ENCODE peak calls at places on chromosomes 16 and 17, in ten cellular contexts. Q, B, Z, Y, X, U, T, R, F and S are unnamed samples.

GRCh38 chr16:9821970-9822369 is 360.3 kb downstream of the GRIN2A start:
- DNase-seq in B (no peak), U (no peak), Y (peak), T (no peak), F (no peak), R (no peak), Q (no peak), X (no peak), Z (no peak), S (no peak)

GRCh38 chr17:59617141-59617757 is 2.4 kb upstream of the CLTC start:
- DNase-seq in F (no peak), X (no peak), U (no peak), T (peak), R (no peak), B (peak), Z (no peak), Q (no peak), Y (no peak), S (no peak)

GRCh38 chr17:77437017-77437416 is 296.2 kb downstream of the SEC14L1 start:
- DNase-seq in U (no peak), Q (no peak), X (peak), B (peak), Z (no peak), F (peak), R (no peak), Y (no peak), T (peak), S (no peak)

GRCh38 chr17:56292628-56293027 is 139.4 kb downstream of the ANKFN1 start:
- DNase-seq in Y (no peak), R (no peak), U (no peak), F (no peak), B (no peak), X (no peak), Q (peak), Z (no peak), T (no peak), S (no peak)

GRCh38 chr17:60443713-60444112 is 21.4 kb downstream of the CHCT1 start:
- DNase-seq in F (no peak), B (no peak), X (no peak), Q (no peak), R (no peak), U (no peak), Y (no peak), T (no peak), Z (no peak), S (no peak)

GRCh38 chr17:59399914-59400313 is 68.5 kb downstream of the YPEL2 start:
- DNase-seq in Z (no peak), U (no peak), T (no peak), Y (no peak), Q (no peak), X (no peak), B (no peak), F (no peak), R (no peak), S (no peak)

GRCh38 chr16:59591480-59591879 is 857.4 kb upstream of the GOT2 start:
- DNase-seq in X (no peak), Q (no peak), F (no peak), Y (no peak), U (no peak), R (no peak), T (no peak), B (no peak), Z (no peak), S (no peak)

GRCh38 chr17:58231644-58232043 is 6.7 kb upstream of the LPO start:
- DNase-seq in B (no peak), Q (no peak), T (no peak), Y (no peak), F (no peak), X (no peak), U (no peak), R (no peak), Z (no peak), S (no peak)

GRCh38 chr17:17354560-17355357 is 51.6 kb downstream of the NT5M start:
- DNase-seq in F (peak), B (peak), Y (peak), X (peak), R (peak), U (peak), Z (no peak), T (peak), Q (peak), S (no peak)

GRCh38 chr17:64282753-64283080 is 19.7 kb upstream of the TEX2 start:
- DNase-seq in X (no peak), U (no peak), R (no peak), Z (no peak), B (no peak), F (no peak), Q (no peak), Y (no peak), T (no peak), S (no peak)

GRCh38 chr17:73231363-73231762 is 30.3 kb downstream of the CPSF4L start:
- DNase-seq in Q (no peak), B (peak), F (no peak), X (no peak), Y (peak), T (no peak), R (no peak), U (peak), Z (no peak), S (no peak)

GRCh38 chr17:36920032-36921000 is 17.0 kb upstream of the LHX1 start:
- DNase-seq in Y (no peak), T (no peak), F (no peak), Q (peak), R (no peak), Z (no peak), X (no peak), B (peak), U (no peak), S (no peak)

GRCh38 chr17:6713130-6713917 is at the start of gene SLC13A5:
- DNase-seq in T (no peak), Q (peak), Y (peak), X (no peak), B (peak), Z (no peak), F (no peak), U (peak), R (no peak), S (no peak)

GRCh38 chr16:51982715-51983680 is 563.9 kb downstream of the TOX3 start:
- DNase-seq in Z (no peak), R (no peak), Q (peak), U (peak), T (peak), Y (peak), F (peak), B (peak), X (no peak), S (peak)